ENCODE peak calls at places on chromosomes 6 and 20, in nine cellular contexts. H, Z, N, I, X, T, B, V and W are unnamed samples.

GRCh38 chr6:42193491-42193894 is 1.3 kb downstream of the GUCA1B start:
- DNase-seq in H (peak; percentile 28), Z (no peak), N (no peak), I (no peak), X (no peak), T (no peak), B (no peak), V (no peak), W (peak; percentile 45)

GRCh38 chr6:90350689-90351554 is 54.3 kb upstream of the BACH2 start:
- DNase-seq in H (no peak), Z (peak; percentile 25), N (peak; percentile 60), I (no peak), X (no peak), T (no peak), B (no peak), V (peak; percentile 9), W (no peak)

GRCh38 chr20:38175221-38176030 is 10.4 kb upstream of the TGM2 start:
- DNase-seq in H (no peak), Z (no peak), N (no peak), I (peak; percentile 19), X (no peak), T (no peak), B (no peak), V (no peak), W (no peak)

GRCh38 chr20:32018269-32019155 is 8.3 kb downstream of the CCM2L start:
- DNase-seq in H (no peak), Z (no peak), N (peak; percentile 52), I (peak; percentile 74), X (peak; percentile 74), T (no peak), B (peak; percentile 85), V (peak; percentile 25), W (peak; percentile 91)

GRCh38 chr6:154614641-154615040 is 104.2 kb upstream of the CNKSR3 start:
- DNase-seq in H (no peak), Z (no peak), N (no peak), I (no peak), X (no peak), T (no peak), B (no peak), V (no peak), W (no peak)

GRCh38 chr6:160974304-160974771 is 17.2 kb upstream of the MAP3K4 start:
- DNase-seq in H (no peak), Z (no peak), N (no peak), I (peak; percentile 65), X (no peak), T (no peak), B (no peak), V (no peak), W (no peak)

GRCh38 chr6:125984311-125984710 is 2.0 kb upstream of the TRMT11 start:
- DNase-seq in H (no peak), Z (no peak), N (no peak), I (no peak), X (no peak), T (no peak), B (no peak), V (no peak), W (no peak)

GRCh38 chr20:53827996-53828672 is 234.5 kb upstream of the ZNF217 start:
- DNase-seq in H (no peak), Z (peak; percentile 41), N (no peak), I (no peak), X (no peak), T (no peak), B (no peak), V (no peak), W (no peak)

GRCh38 chr20:48180637-48181036 is 395.4 kb upstream of the SULF2 start:
- DNase-seq in H (no peak), Z (no peak), N (no peak), I (no peak), X (no peak), T (no peak), B (no peak), V (no peak), W (no peak)

GRCh38 chr20:49483706-49484101 is 1.2 kb upstream of the KCNB1 start:
- DNase-seq in H (no peak), Z (no peak), N (no peak), I (no peak), X (no peak), T (no peak), B (peak; percentile 28), V (no peak), W (peak; percentile 21)

GRCh38 chr6:24666097-24666615 is 543 bp downstream of the TDP2 start:
- DNase-seq in H (no peak), Z (peak; percentile 58), N (no peak), I (peak; percentile 37), X (peak; percentile 60), T (no peak), B (peak; percentile 54), V (peak; percentile 29), W (no peak)

GRCh38 chr6:166624275-166624674 is 2.8 kb downstream of the RPS6KA2 start:
- DNase-seq in H (no peak), Z (peak; percentile 33), N (peak; percentile 44), I (no peak), X (no peak), T (no peak), B (no peak), V (no peak), W (no peak)

GRCh38 chr6:24431045-24431451 is 28.3 kb downstream of the MRS2 start:
- DNase-seq in H (peak; percentile 11), Z (peak; percentile 35), N (no peak), I (no peak), X (peak; percentile 29), T (no peak), B (peak; percentile 55), V (no peak), W (peak; percentile 46)

GRCh38 chr6:145704153-145704781 is 31.1 kb downstream of the EPM2A start:
- DNase-seq in H (no peak), Z (no peak), N (no peak), I (no peak), X (no peak), T (no peak), B (no peak), V (no peak), W (no peak)

GRCh38 chr6:5998741-5999687 is 7.7 kb downstream of the NRN1 start:
- DNase-seq in H (no peak), Z (peak; percentile 48), N (no peak), I (peak; percentile 43), X (no peak), T (no peak), B (no peak), V (no peak), W (peak; percentile 66)

GRCh38 chr6:20096506-20096905 is 115.8 kb downstream of the MBOAT1 start:
- DNase-seq in H (no peak), Z (peak; percentile 93), N (no peak), I (no peak), X (no peak), T (no peak), B (no peak), V (no peak), W (no peak)

GRCh38 chr6:143397229-143398222 is 53.0 kb downstream of the ADAT2 start:
- DNase-seq in H (peak; percentile 20), Z (peak; percentile 21), N (peak; percentile 56), I (peak; percentile 68), X (no peak), T (no peak), B (no peak), V (peak; percentile 5), W (peak; percentile 89)

GRCh38 chr6:157287247-157287850 is 36.0 kb downstream of the TMEM242 start:
- DNase-seq in H (no peak), Z (no peak), N (peak; percentile 34), I (no peak), X (no peak), T (no peak), B (no peak), V (no peak), W (no peak)